ENCODE peak calls at places on chromosome 7, in eight cellular contexts. One of them, this sample, is unnamed.

GRCh38 chr7:70325509-70326101 is 727.3 kb downstream of the AUTS2 start:
- DNase-seq in epithelial cell of esophagus: peak
- DNase-seq in H9: no peak
- DNase-seq in cardiac muscle cell: no peak
- DNase-seq in PC-3: no peak
- DNase-seq in natural killer cell: no peak
- DNase-seq in mesothelial cell of epicardium: no peak
- DNase-seq in left ventricle myocardium inferior: no peak
- DNase-seq in this sample: no peak

GRCh38 chr7:66297579-66297978 is 92.4 kb downstream of the TPST1 start:
- DNase-seq in epithelial cell of esophagus: peak
- DNase-seq in H9: no peak
- DNase-seq in cardiac muscle cell: no peak
- DNase-seq in PC-3: no peak
- DNase-seq in natural killer cell: no peak
- DNase-seq in mesothelial cell of epicardium: no peak
- DNase-seq in left ventricle myocardium inferior: no peak
- DNase-seq in this sample: no peak

GRCh38 chr7:154912921-154913644 is 89.8 kb downstream of the PAXIP1 start:
- DNase-seq in epithelial cell of esophagus: no peak
- DNase-seq in H9: no peak
- DNase-seq in cardiac muscle cell: no peak
- DNase-seq in PC-3: no peak
- DNase-seq in natural killer cell: no peak
- DNase-seq in mesothelial cell of epicardium: no peak
- DNase-seq in left ventricle myocardium inferior: no peak
- DNase-seq in this sample: no peak

GRCh38 chr7:27740449-27741086 is 606 bp downstream of the TAX1BP1 start:
- DNase-seq in epithelial cell of esophagus: peak
- DNase-seq in H9: peak
- DNase-seq in cardiac muscle cell: peak
- DNase-seq in PC-3: peak
- DNase-seq in natural killer cell: peak
- DNase-seq in mesothelial cell of epicardium: peak
- DNase-seq in left ventricle myocardium inferior: peak
- DNase-seq in this sample: no peak

GRCh38 chr7:124839687-124840086 is 74.1 kb upstream of the GPR37 start:
- DNase-seq in epithelial cell of esophagus: no peak
- DNase-seq in H9: no peak
- DNase-seq in cardiac muscle cell: no peak
- DNase-seq in PC-3: no peak
- DNase-seq in natural killer cell: no peak
- DNase-seq in mesothelial cell of epicardium: no peak
- DNase-seq in left ventricle myocardium inferior: no peak
- DNase-seq in this sample: no peak

GRCh38 chr7:114819629-114820362 is 102.1 kb upstream of the MDFIC start:
- DNase-seq in epithelial cell of esophagus: peak
- DNase-seq in H9: no peak
- DNase-seq in cardiac muscle cell: no peak
- DNase-seq in PC-3: peak
- DNase-seq in natural killer cell: no peak
- DNase-seq in mesothelial cell of epicardium: no peak
- DNase-seq in left ventricle myocardium inferior: no peak
- DNase-seq in this sample: no peak

GRCh38 chr7:29471444-29472138 is 92.0 kb upstream of the PRR15 start:
- DNase-seq in epithelial cell of esophagus: no peak
- DNase-seq in H9: no peak
- DNase-seq in cardiac muscle cell: no peak
- DNase-seq in PC-3: no peak
- DNase-seq in natural killer cell: no peak
- DNase-seq in mesothelial cell of epicardium: no peak
- DNase-seq in left ventricle myocardium inferior: no peak
- DNase-seq in this sample: no peak

GRCh38 chr7:1057416-1058291 is 13.3 kb downstream of the GPR146 start:
- DNase-seq in epithelial cell of esophagus: no peak
- DNase-seq in H9: no peak
- DNase-seq in cardiac muscle cell: no peak
- DNase-seq in PC-3: no peak
- DNase-seq in natural killer cell: no peak
- DNase-seq in mesothelial cell of epicardium: no peak
- DNase-seq in left ventricle myocardium inferior: no peak
- DNase-seq in this sample: no peak

GRCh38 chr7:31783221-31783620 is 96.2 kb downstream of the PPP1R17 start:
- DNase-seq in epithelial cell of esophagus: no peak
- DNase-seq in H9: no peak
- DNase-seq in cardiac muscle cell: no peak
- DNase-seq in PC-3: no peak
- DNase-seq in natural killer cell: no peak
- DNase-seq in mesothelial cell of epicardium: no peak
- DNase-seq in left ventricle myocardium inferior: no peak
- DNase-seq in this sample: no peak

GRCh38 chr7:151674161-151674920 is 154.6 kb upstream of the RHEB start:
- DNase-seq in epithelial cell of esophagus: no peak
- DNase-seq in H9: no peak
- DNase-seq in cardiac muscle cell: no peak
- DNase-seq in PC-3: no peak
- DNase-seq in natural killer cell: no peak
- DNase-seq in mesothelial cell of epicardium: no peak
- DNase-seq in left ventricle myocardium inferior: no peak
- DNase-seq in this sample: no peak

GRCh38 chr7:155489158-155489840 is 31.4 kb downstream of the EN2 start:
- DNase-seq in epithelial cell of esophagus: no peak
- DNase-seq in H9: no peak
- DNase-seq in cardiac muscle cell: no peak
- DNase-seq in PC-3: no peak
- DNase-seq in natural killer cell: no peak
- DNase-seq in mesothelial cell of epicardium: no peak
- DNase-seq in left ventricle myocardium inferior: no peak
- DNase-seq in this sample: no peak

GRCh38 chr7:116211006-116211912 is 920 bp downstream of the TES start:
- DNase-seq in epithelial cell of esophagus: peak
- DNase-seq in H9: peak
- DNase-seq in cardiac muscle cell: peak
- DNase-seq in PC-3: peak
- DNase-seq in natural killer cell: peak
- DNase-seq in mesothelial cell of epicardium: peak
- DNase-seq in left ventricle myocardium inferior: peak
- DNase-seq in this sample: no peak

GRCh38 chr7:142583424-142583823 is 165.8 kb upstream of the PRSS1 start:
- DNase-seq in epithelial cell of esophagus: peak
- DNase-seq in H9: no peak
- DNase-seq in cardiac muscle cell: peak
- DNase-seq in PC-3: peak
- DNase-seq in natural killer cell: no peak
- DNase-seq in mesothelial cell of epicardium: no peak
- DNase-seq in left ventricle myocardium inferior: no peak
- DNase-seq in this sample: no peak

GRCh38 chr7:39022796-39023195 is 45.1 kb downstream of the POU6F2 start:
- DNase-seq in epithelial cell of esophagus: no peak
- DNase-seq in H9: no peak
- DNase-seq in cardiac muscle cell: no peak
- DNase-seq in PC-3: no peak
- DNase-seq in natural killer cell: no peak
- DNase-seq in mesothelial cell of epicardium: no peak
- DNase-seq in left ventricle myocardium inferior: no peak
- DNase-seq in this sample: no peak
- TF ChIP-seq CTCF in epithelial cell of esophagus: no peak
- TF ChIP-seq CTCF in H9: no peak
- TF ChIP-seq CTCF in cardiac muscle cell: no peak
- TF ChIP-seq CTCF in PC-3: no peak
- TF ChIP-seq CTCF in natural killer cell: no peak
- TF ChIP-seq CTCF in mesothelial cell of epicardium: no peak
- TF ChIP-seq CTCF in left ventricle myocardium inferior: no peak
- TF ChIP-seq CTCF in this sample: no peak

GRCh38 chr7:150420242-150420641 is 30.2 kb upstream of the GIMAP8 start:
- DNase-seq in epithelial cell of esophagus: no peak
- DNase-seq in H9: peak
- DNase-seq in cardiac muscle cell: no peak
- DNase-seq in PC-3: no peak
- DNase-seq in natural killer cell: no peak
- DNase-seq in mesothelial cell of epicardium: no peak
- DNase-seq in left ventricle myocardium inferior: no peak
- DNase-seq in this sample: no peak

GRCh38 chr7:150421831-150422230 is 28.6 kb upstream of the GIMAP8 start:
- DNase-seq in epithelial cell of esophagus: no peak
- DNase-seq in H9: peak
- DNase-seq in cardiac muscle cell: no peak
- DNase-seq in PC-3: no peak
- DNase-seq in natural killer cell: no peak
- DNase-seq in mesothelial cell of epicardium: no peak
- DNase-seq in left ventricle myocardium inferior: no peak
- DNase-seq in this sample: no peak

GRCh38 chr7:150417239-150417638 is 33.2 kb upstream of the GIMAP8 start:
- DNase-seq in epithelial cell of esophagus: no peak
- DNase-seq in H9: no peak
- DNase-seq in cardiac muscle cell: no peak
- DNase-seq in PC-3: no peak
- DNase-seq in natural killer cell: no peak
- DNase-seq in mesothelial cell of epicardium: no peak
- DNase-seq in left ventricle myocardium inferior: no peak
- DNase-seq in this sample: no peak

GRCh38 chr7:150417863-150418262 is 32.6 kb upstream of the GIMAP8 start:
- DNase-seq in epithelial cell of esophagus: no peak
- DNase-seq in H9: no peak
- DNase-seq in cardiac muscle cell: no peak
- DNase-seq in PC-3: no peak
- DNase-seq in natural killer cell: no peak
- DNase-seq in mesothelial cell of epicardium: no peak
- DNase-seq in left ventricle myocardium inferior: no peak
- DNase-seq in this sample: no peak

GRCh38 chr7:150420987-150421674 is 29.3 kb upstream of the GIMAP8 start:
- DNase-seq in epithelial cell of esophagus: peak
- DNase-seq in H9: peak
- DNase-seq in cardiac muscle cell: peak
- DNase-seq in PC-3: peak
- DNase-seq in natural killer cell: peak
- DNase-seq in mesothelial cell of epicardium: peak
- DNase-seq in left ventricle myocardium inferior: peak
- DNase-seq in this sample: peak
- TF ChIP-seq CTCF in epithelial cell of esophagus: peak
- TF ChIP-seq CTCF in H9: peak
- TF ChIP-seq CTCF in cardiac muscle cell: peak
- TF ChIP-seq CTCF in PC-3: peak
- TF ChIP-seq CTCF in natural killer cell: peak
- TF ChIP-seq CTCF in mesothelial cell of epicardium: peak
- TF ChIP-seq CTCF in left ventricle myocardium inferior: peak
- TF ChIP-seq CTCF in this sample: peak

GRCh38 chr7:73829921-73830617 is 727 bp upstream of the CLDN4 start:
- DNase-seq in epithelial cell of esophagus: no peak
- DNase-seq in H9: no peak
- DNase-seq in cardiac muscle cell: no peak
- DNase-seq in PC-3: peak
- DNase-seq in natural killer cell: no peak
- DNase-seq in mesothelial cell of epicardium: no peak
- DNase-seq in left ventricle myocardium inferior: no peak
- DNase-seq in this sample: no peak
- TF ChIP-seq CTCF in epithelial cell of esophagus: peak
- TF ChIP-seq CTCF in H9: no peak
- TF ChIP-seq CTCF in cardiac muscle cell: no peak
- TF ChIP-seq CTCF in PC-3: peak
- TF ChIP-seq CTCF in natural killer cell: no peak
- TF ChIP-seq CTCF in mesothelial cell of epicardium: no peak
- TF ChIP-seq CTCF in left ventricle myocardium inferior: no peak
- TF ChIP-seq CTCF in this sample: no peak

DNA sequence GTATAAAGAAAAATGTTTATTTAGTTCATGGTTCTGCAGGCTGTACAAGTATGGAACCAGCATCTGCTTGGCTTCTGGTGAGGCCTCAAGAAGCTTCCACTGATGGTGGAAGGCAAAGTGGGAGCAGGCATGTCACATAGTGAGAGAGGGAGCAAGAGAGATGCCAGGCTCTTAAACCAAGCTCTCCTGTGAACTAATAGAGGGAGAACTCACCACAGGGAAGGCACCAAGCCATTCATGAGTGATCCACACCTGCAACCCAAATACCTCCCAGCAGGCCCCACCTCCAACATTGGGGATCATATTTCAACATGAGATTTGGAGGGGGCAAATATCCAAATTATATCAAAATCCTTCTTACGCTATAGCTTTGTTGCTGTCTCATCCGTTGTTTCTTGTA is 113.1 kb downstream of the CPED1 start:
- DNase-seq in epithelial cell of esophagus: no peak
- DNase-seq in H9: peak
- DNase-seq in cardiac muscle cell: no peak
- DNase-seq in PC-3: no peak
- DNase-seq in natural killer cell: no peak
- DNase-seq in mesothelial cell of epicardium: no peak
- DNase-seq in left ventricle myocardium inferior: no peak
- DNase-seq in this sample: no peak
- TF ChIP-seq CTCF in epithelial cell of esophagus: no peak
- TF ChIP-seq CTCF in H9: no peak
- TF ChIP-seq CTCF in cardiac muscle cell: no peak
- TF ChIP-seq CTCF in PC-3: no peak
- TF ChIP-seq CTCF in natural killer cell: no peak
- TF ChIP-seq CTCF in mesothelial cell of epicardium: no peak
- TF ChIP-seq CTCF in left ventricle myocardium inferior: no peak
- TF ChIP-seq CTCF in this sample: no peak

GRCh38 chr7:44967571-44968446 is 11.0 kb downstream of the MYO1G start:
- DNase-seq in epithelial cell of esophagus: no peak
- DNase-seq in H9: peak
- DNase-seq in cardiac muscle cell: peak
- DNase-seq in PC-3: no peak
- DNase-seq in natural killer cell: no peak
- DNase-seq in mesothelial cell of epicardium: no peak
- DNase-seq in left ventricle myocardium inferior: no peak
- DNase-seq in this sample: no peak
- TF ChIP-seq CTCF in epithelial cell of esophagus: no peak
- TF ChIP-seq CTCF in H9: peak
- TF ChIP-seq CTCF in cardiac muscle cell: peak
- TF ChIP-seq CTCF in PC-3: peak
- TF ChIP-seq CTCF in natural killer cell: no peak
- TF ChIP-seq CTCF in mesothelial cell of epicardium: no peak
- TF ChIP-seq CTCF in left ventricle myocardium inferior: peak
- TF ChIP-seq CTCF in this sample: peak

This sample was measured in D721Med.